ENCODE peak calls at places on chromosomes 13 and 19, in ten cellular contexts. R is IMR-90, B is spleen, K is Peyer's patch, D is GM23248, I is GM23338, Z is osteoblast, M is PC-3, Q is psoas muscle, U is ascending aorta. H is an unnamed sample.

GRCh38 chr13:46745062-46745461 is 51.9 kb downstream of the ESD start:
- DNase-seq in Q (no peak), D (no peak), R (no peak), M (no peak), B (no peak), I (no peak), U (no peak), K (no peak), Z (no peak), H (no peak)

GRCh38 chr19:47324502-47324901 is 7.5 kb upstream of the C5AR2 start:
- DNase-seq in B (peak), Q (no peak), R (no peak), I (no peak), K (peak), Z (no peak), M (peak), U (no peak), D (no peak), H (peak)

GRCh38 chr13:89457977-89458376 is 1786.8 kb downstream of the SLITRK5 start:
- DNase-seq in I (no peak), Q (no peak), M (peak), Z (no peak), K (no peak), D (peak), U (no peak), B (no peak), R (peak), H (no peak)

GRCh38 chr13:43364210-43365041 is 341.0 kb downstream of the DNAJC15 start:
- DNase-seq in D (peak), K (no peak), R (peak), B (no peak), U (no peak), Q (peak), I (no peak), Z (peak), M (no peak), H (no peak)

GRCh38 chr13:27522847-27523246 is 72.5 kb upstream of the MTIF3 start:
- DNase-seq in R (no peak), D (no peak), U (no peak), I (no peak), B (no peak), Q (no peak), M (no peak), Z (no peak), K (no peak), H (no peak)

GRCh38 chr13:39186205-39186880 is 148.1 kb downstream of the NHLRC3 start:
- DNase-seq in M (no peak), B (no peak), K (no peak), Q (no peak), R (no peak), Z (no peak), U (no peak), D (no peak), I (no peak), H (no peak)

GRCh38 chr13:110575322-110576069 is 14.0 kb upstream of the RAB20 start:
- DNase-seq in B (peak), Q (peak), R (peak), K (peak), U (no peak), M (no peak), I (no peak), D (peak), Z (no peak), H (no peak)

GRCh38 chr13:104586010-104586746 is 1520.0 kb upstream of the SLC10A2 start:
- DNase-seq in D (no peak), B (no peak), K (peak), R (peak), U (no peak), Z (no peak), M (peak), I (peak), Q (no peak), H (no peak)

GRCh38 chr19:1050989-1051788 is 11.3 kb downstream of the ABCA7 start:
- DNase-seq in K (no peak), R (no peak), I (no peak), U (no peak), D (no peak), M (no peak), Z (no peak), B (no peak), Q (no peak), H (no peak)

GRCh38 chr19:3162418-3163229 is 15.9 kb upstream of the S1PR4 start:
- DNase-seq in K (no peak), B (no peak), R (no peak), M (peak), U (no peak), Z (peak), Q (no peak), I (peak), D (peak), H (no peak)

GRCh38 chr13:38883783-38884182 is 106.8 kb downstream of the STOML3 start:
- DNase-seq in I (peak), D (peak), R (no peak), U (no peak), B (no peak), M (no peak), K (no peak), Q (no peak), Z (no peak), H (no peak)

GRCh38 chr13:39306639-39307589 is 268.7 kb downstream of the NHLRC3 start:
- DNase-seq in R (no peak), K (no peak), M (no peak), Z (no peak), I (no peak), Q (no peak), U (no peak), D (no peak), B (no peak), H (no peak)

GRCh38 chr19:5943623-5944022 is 29.6 kb downstream of the CAPS start:
- DNase-seq in Q (no peak), Z (no peak), D (peak), U (no peak), R (peak), I (no peak), K (no peak), B (no peak), M (no peak), H (no peak)

GRCh38 chr13:79405501-79405830 is 589 bp downstream of the RBM26 start:
- DNase-seq in Z (no peak), U (no peak), R (no peak), Q (no peak), K (no peak), M (no peak), D (peak), B (no peak), I (peak), H (no peak)

GRCh38 chr13:110555601-110556223 is 5.8 kb downstream of the RAB20 start:
- DNase-seq in R (no peak), U (no peak), Q (no peak), K (no peak), Z (no peak), I (no peak), M (peak), D (no peak), B (peak), H (peak)

GRCh38 chr13:90696254-90696653 is 651.2 kb upstream of the MIR17HG start:
- DNase-seq in Q (no peak), Z (no peak), B (no peak), M (peak), R (peak), U (no peak), I (no peak), D (peak), K (no peak), H (no peak)

GRCh38 chr19:42040031-42040430 is 30.0 kb downstream of the GRIK5 start:
- DNase-seq in Q (no peak), B (no peak), K (no peak), U (no peak), I (no peak), M (no peak), R (no peak), D (no peak), Z (no peak), H (no peak)

GRCh38 chr13:32901994-32902780 is 114.0 kb upstream of the KL start:
- DNase-seq in K (no peak), B (no peak), Q (peak), D (peak), M (no peak), I (no peak), R (no peak), Z (peak), U (no peak), H (no peak)

GRCh38 chr13:84651288-84651687 is 769.0 kb upstream of the SLITRK1 start:
- DNase-seq in B (no peak), D (peak), U (no peak), I (no peak), K (no peak), R (peak), Z (no peak), Q (no peak), M (peak), H (no peak)

GRCh38 chr13:66224644-66225043 is 1005.5 kb downstream of the PCDH9 start:
- DNase-seq in R (no peak), K (no peak), D (no peak), U (no peak), Q (no peak), Z (no peak), I (peak), B (no peak), M (no peak), H (no peak)

GRCh38 chr13:113813070-113813748 is 50.7 kb downstream of the GAS6 start:
- DNase-seq in B (no peak), M (no peak), Z (no peak), U (no peak), Q (no peak), I (no peak), K (no peak), D (no peak), R (no peak), H (no peak)

GRCh38 chr13:113816248-113816924 is 47.5 kb downstream of the GAS6 start:
- DNase-seq in R (peak), D (peak), B (peak), M (peak), I (no peak), Z (no peak), Q (peak), K (no peak), U (no peak), H (no peak)

GRCh38 chr13:113813749-113814434 is 50.0 kb downstream of the GAS6 start:
- DNase-seq in Z (no peak), Q (no peak), D (no peak), U (no peak), M (no peak), K (no peak), B (peak), I (no peak), R (no peak), H (no peak)

GRCh38 chr13:113815151-113816058 is 48.5 kb downstream of the GAS6 start:
- DNase-seq in D (no peak), Z (no peak), M (peak), K (no peak), Q (no peak), B (peak), R (no peak), U (no peak), I (no peak), H (no peak)

GRCh38 chr13:113814435-113814821 is 49.4 kb downstream of the GAS6 start:
- DNase-seq in R (peak), K (no peak), Q (no peak), D (peak), Z (peak), I (no peak), M (peak), U (no peak), B (peak), H (no peak)
- H3K4me3 ChIP-seq in R (no peak), K (no peak), Q (no peak), D (no peak), Z (no peak), I (no peak), M (no peak), U (no peak), B (no peak), H (no peak)

GRCh38 chr19:49866933-49867782 is at the start of gene PNKP:
- DNase-seq in U (peak), R (peak), Q (peak), B (peak), M (peak), I (peak), K (peak), D (peak), Z (peak), H (peak)
- H3K27ac ChIP-seq in U (peak), R (peak), Q (peak), B (peak), M (peak), I (peak), K (peak), D (peak), Z (peak), H (peak)

DNA sequence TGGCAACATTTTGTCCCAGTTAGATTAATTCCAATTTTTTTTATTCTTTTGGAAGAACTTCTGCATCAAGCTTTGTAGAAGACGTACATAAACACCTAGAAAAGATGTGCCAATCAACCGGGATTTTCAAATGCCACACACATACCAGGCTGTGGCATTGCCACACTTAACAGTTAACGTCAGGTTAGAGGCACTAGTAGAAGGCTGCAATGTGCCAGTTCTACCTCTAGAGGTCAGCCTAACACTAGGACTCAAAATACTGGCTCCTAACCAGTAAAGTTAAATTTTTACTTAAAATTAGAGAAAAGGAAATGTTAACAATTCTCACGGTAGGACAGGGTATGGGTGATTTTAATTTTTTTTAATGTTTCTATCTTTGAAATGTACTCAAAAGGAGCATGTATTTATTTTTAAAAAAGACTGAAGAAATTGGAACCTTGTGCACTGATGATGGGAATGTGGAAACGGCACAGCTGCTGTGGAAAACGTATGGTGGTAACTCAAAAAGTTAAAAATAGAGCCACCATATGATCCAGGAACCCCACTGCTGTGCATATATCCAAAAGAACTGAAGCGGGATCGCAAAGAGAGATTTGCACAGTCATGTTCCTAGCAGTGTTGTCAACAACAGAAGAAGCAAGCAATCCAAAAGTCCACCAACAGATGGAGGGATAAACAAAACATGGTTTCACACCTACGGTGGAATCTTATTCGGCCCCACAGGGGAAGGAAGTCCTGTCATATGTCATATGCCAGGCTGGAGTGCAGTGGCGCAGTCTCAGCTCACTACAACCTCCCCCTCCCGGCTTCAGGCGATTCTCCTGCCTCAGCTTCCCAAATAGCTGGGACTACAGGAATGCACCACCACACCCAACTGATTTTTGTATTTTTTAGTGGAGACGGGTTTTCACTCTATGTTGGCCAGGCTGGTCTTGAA is 30.3 kb downstream of the CRYL1 start:
- DNase-seq in U (no peak), Z (peak), M (peak), R (peak), K (peak), Q (no peak), D (peak), I (peak), B (no peak), H (peak)
- H3K4me3 ChIP-seq in U (no peak), Z (peak), M (no peak), R (no peak), K (no peak), Q (peak), D (peak), I (no peak), B (no peak), H (no peak)

GRCh38 chr19:31141301-31141700 is 207.9 kb downstream of the TSHZ3 start:
- DNase-seq in Q (no peak), I (no peak), R (no peak), M (no peak), Z (no peak), U (no peak), K (no peak), D (no peak), B (no peak), H (no peak)
- H3K27ac ChIP-seq in Q (no peak), I (no peak), R (no peak), M (no peak), Z (peak), U (no peak), K (no peak), D (peak), B (no peak), H (no peak)

DNA sequence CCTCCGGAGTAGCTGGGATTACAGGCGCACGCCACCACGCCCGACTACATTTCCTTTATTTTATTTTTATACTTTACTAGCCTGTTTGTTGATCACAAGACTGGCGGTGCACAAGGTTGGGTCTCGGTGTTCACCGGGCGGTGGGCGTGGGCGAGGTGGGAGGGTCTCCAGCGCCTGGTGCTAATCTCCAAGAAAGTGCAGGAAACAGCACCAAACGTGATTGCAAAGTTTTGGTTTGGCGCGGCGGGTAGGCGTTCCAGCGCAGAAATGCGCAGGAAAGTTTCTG is 24.1 kb upstream of the ZNF850 start:
- DNase-seq in Z (no peak), U (no peak), R (no peak), Q (no peak), K (no peak), B (no peak), I (no peak), D (no peak), M (no peak), H (no peak)
- H3K4me3 ChIP-seq in Z (peak), U (peak), R (peak), Q (peak), K (peak), B (peak), I (peak), D (peak), M (no peak), H (peak)

GRCh38 chr19:40231057-40231456 is 4.6 kb upstream of the CCNP start:
- DNase-seq in B (no peak), I (no peak), D (no peak), U (no peak), K (no peak), M (no peak), Z (peak), R (no peak), Q (no peak), H (no peak)
- H3K27ac ChIP-seq in B (no peak), I (peak), D (no peak), U (no peak), K (no peak), M (no peak), Z (no peak), R (no peak), Q (no peak), H (no peak)

DNA sequence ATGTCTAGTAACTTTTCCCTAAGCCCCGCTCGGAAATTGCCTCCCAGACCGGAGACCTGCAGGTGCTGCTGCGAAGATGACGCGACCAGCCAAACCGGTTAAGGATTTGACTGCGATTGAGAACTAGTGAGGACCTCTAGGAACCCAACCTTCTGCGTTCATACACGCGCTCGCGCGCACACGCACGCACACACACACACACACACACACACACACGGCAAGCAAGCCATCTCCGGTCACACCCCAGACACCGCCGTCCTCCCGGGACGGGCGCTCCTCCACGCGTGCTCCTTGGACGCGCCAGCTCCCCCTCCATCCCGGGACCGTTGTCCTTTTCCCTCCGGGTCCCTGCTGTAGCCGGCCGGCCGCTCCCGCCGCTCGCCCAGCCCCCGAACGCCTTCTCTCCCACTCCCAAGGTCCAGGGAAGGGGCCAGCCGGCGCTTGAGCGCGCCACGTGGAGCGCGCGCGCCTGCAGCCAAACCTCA is 1.2 kb downstream of the TBC1D4 start:
- DNase-seq in K (peak), B (peak), D (peak), Q (peak), R (peak), I (peak), Z (peak), M (peak), U (no peak), H (peak)
- H3K4me3 ChIP-seq in K (peak), B (peak), D (peak), Q (peak), R (peak), I (peak), Z (peak), M (peak), U (peak), H (peak)

GRCh38 chr19:48424694-48425219 is 21.0 kb upstream of the GRWD1 start:
- DNase-seq in B (no peak), K (no peak), M (peak), Q (no peak), R (peak), U (no peak), D (peak), I (peak), Z (peak), H (no peak)
- H3K27ac ChIP-seq in B (no peak), K (no peak), M (peak), Q (no peak), R (peak), U (no peak), D (no peak), I (peak), Z (peak), H (no peak)

DNA sequence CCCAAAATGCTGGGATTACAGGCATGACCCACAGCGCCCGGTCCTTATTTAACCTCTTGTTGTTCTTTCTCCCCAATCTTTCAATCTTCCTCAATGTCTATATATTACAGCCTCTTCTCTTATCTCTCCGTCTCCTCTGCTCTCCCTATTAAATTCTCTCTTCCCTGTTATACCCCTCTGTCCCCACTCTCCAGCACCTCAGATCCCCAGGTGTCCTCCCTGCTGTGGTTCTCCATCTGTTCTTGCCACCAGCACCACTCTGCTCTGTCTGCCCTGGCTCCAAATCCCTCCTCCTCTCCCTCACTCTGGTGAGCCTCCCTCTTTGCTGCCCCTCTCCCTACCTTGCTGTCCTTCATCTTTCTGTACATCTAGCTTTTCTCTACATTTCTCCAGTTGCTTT is 1.1 kb downstream of the ZNF600 start:
- DNase-seq in D (no peak), I (no peak), Z (no peak), M (no peak), R (no peak), K (no peak), Q (no peak), B (no peak), U (no peak), H (no peak)
- H3K4me3 ChIP-seq in D (peak), I (peak), Z (peak), M (peak), R (no peak), K (no peak), Q (no peak), B (peak), U (peak), H (no peak)

GRCh38 chr13:112869202-112870061 is 99.6 kb upstream of the MCF2L start:
- DNase-seq in Q (no peak), K (peak), B (peak), M (no peak), D (no peak), Z (peak), R (peak), U (no peak), I (no peak), H (no peak)

GRCh38 chr13:112871742-112872141 is 97.3 kb upstream of the MCF2L start:
- DNase-seq in U (no peak), B (peak), Z (peak), R (no peak), I (no peak), D (no peak), M (no peak), Q (peak), K (peak), H (no peak)

GRCh38 chr13:112868308-112868707 is 100.7 kb upstream of the MCF2L start:
- DNase-seq in I (no peak), D (no peak), M (no peak), U (no peak), K (peak), B (peak), R (no peak), Z (peak), Q (no peak), H (no peak)

GRCh38 chr13:112870737-112871287 is 98.2 kb upstream of the MCF2L start:
- DNase-seq in I (no peak), K (peak), D (no peak), U (no peak), Z (no peak), M (no peak), B (peak), R (no peak), Q (no peak), H (no peak)

DNA sequence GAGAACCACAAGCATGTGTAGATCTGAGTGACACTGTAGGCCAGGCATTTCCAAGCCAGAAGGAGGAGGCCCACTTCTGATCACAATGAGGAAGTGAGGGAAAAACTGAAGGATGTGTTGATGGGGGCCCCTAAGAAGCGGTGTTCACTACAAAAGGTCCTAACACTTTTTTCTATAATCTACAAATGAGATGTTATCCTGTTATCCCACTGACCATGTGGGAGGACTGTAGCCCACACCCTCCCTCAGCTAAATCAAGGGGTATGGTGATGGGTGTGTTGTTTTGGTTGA is 99.0 kb upstream of the MCF2L start:
- DNase-seq in D (no peak), Q (no peak), R (no peak), K (no peak), M (no peak), B (no peak), U (no peak), Z (peak), I (no peak), H (no peak)
- H3K27ac ChIP-seq in D (no peak), Q (no peak), R (no peak), K (no peak), M (no peak), B (no peak), U (no peak), Z (no peak), I (no peak), H (no peak)

H was measured in lung.